ENCODE peak calls at places on chromosome 2, in five cellular contexts. H is left lung; N is activated T-helper 17 cell treated with anti-CD3 and anti-CD28 coated beads, Interleukin-2, amount 50 U/mL, for 72 hours; O is mucosa of descending colon; Y is GM12878. T is an unnamed sample.

GRCh38 chr2:207970138-207970824 is 55.0 kb downstream of the PLEKHM3 start:
- ATAC-seq in O (peak), Y (no peak), N (no peak), H (no peak), T (no peak)

GRCh38 chr2:161995553-161996016 is 78.4 kb downstream of the DPP4 start:
- ATAC-seq in O (peak), Y (no peak), H (no peak), N (peak), T (no peak)

GRCh38 chr2:224039770-224040088 is 643 bp upstream of the SERPINE2 start:
- ATAC-seq in Y (peak), H (peak), O (peak), N (peak), T (no peak)

GRCh38 chr2:43098539-43098938 is 127.9 kb downstream of the ZFP36L2 start:
- ATAC-seq in Y (no peak), N (no peak), O (no peak), H (no peak), T (no peak)

GRCh38 chr2:237995036-237995435 is 28.2 kb downstream of the UBE2F start:
- ATAC-seq in H (no peak), N (no peak), O (no peak), Y (no peak), T (no peak)

GRCh38 chr2:19673213-19673791 is 228.5 kb downstream of the TTC32 start:
- ATAC-seq in O (no peak), H (no peak), N (no peak), Y (peak), T (no peak)

GRCh38 chr2:219405958-219406860 is 12.0 kb upstream of the DES start:
- ATAC-seq in H (peak), Y (no peak), N (no peak), O (no peak), T (peak)

GRCh38 chr2:189819297-189819704 is 35.1 kb downstream of the PMS1 start:
- ATAC-seq in H (no peak), N (peak), Y (no peak), O (no peak), T (no peak)

GRCh38 chr2:3712841-3713503 is 9.6 kb downstream of the DCDC2C start:
- ATAC-seq in Y (no peak), N (no peak), O (no peak), H (no peak), T (peak)

GRCh38 chr2:135169900-135170753 is 118.0 kb downstream of the RAB3GAP1 start:
- ATAC-seq in O (no peak), Y (no peak), N (peak), H (no peak), T (no peak)

GRCh38 chr2:36949845-36950244 is 16.5 kb downstream of the STRN start:
- ATAC-seq in Y (no peak), H (no peak), N (peak), O (no peak), T (no peak)

T was measured in gastroesophageal sphincter.